ENCODE peak calls at places on chromosomes 7 and 10, in nine cellular contexts. K is NCI-H345; J is stimulated activated CD4-positive, alpha-beta T cell treated with anti-CD3 and anti-CD28 coated beads, Interleukin-2, amount 100 ng/mL, for 48 hours; O is memory B cell; R is dorsolateral prefrontal cortex; T is Calu3; Z is non-pigmented ciliary epithelial cell; V is fibroblast of mammary gland; S is keratinocyte. F is an unnamed sample.

GRCh38 chr10:21078410-21079329 is 181.6 kb upstream of the NEBL start:
- DNase-seq in K (peak), J (peak), O (no peak), R (peak), T (peak), Z (peak), V (peak), S (peak), F (peak)

GRCh38 chr7:87058739-87059524 is 522 bp downstream of the ELAPOR2 start:
- DNase-seq in K (peak), J (no peak), O (no peak), R (peak), T (no peak), Z (no peak), V (no peak), S (no peak), F (no peak)

GRCh38 chr7:54814401-54814800 is 55.4 kb upstream of the SEC61G start:
- DNase-seq in K (no peak), J (no peak), O (no peak), R (no peak), T (no peak), Z (no peak), V (no peak), S (no peak), F (no peak)

GRCh38 chr10:43471929-43472720 is 35.2 kb downstream of the ZNF487 start:
- DNase-seq in K (no peak), J (no peak), O (no peak), R (no peak), T (no peak), Z (no peak), V (no peak), S (no peak), F (no peak)

GRCh38 chr10:124033887-124034218 is 59.5 kb downstream of the CHST15 start:
- DNase-seq in K (no peak), J (no peak), O (no peak), R (no peak), T (no peak), Z (no peak), V (peak), S (no peak), F (no peak)

GRCh38 chr7:106504620-106505019 is 156.3 kb downstream of the CCDC71L start:
- DNase-seq in K (no peak), J (no peak), O (no peak), R (no peak), T (no peak), Z (no peak), V (peak), S (no peak), F (peak)

GRCh38 chr7:1668932-1669485 is 1.1 kb upstream of the ELFN1 start:
- DNase-seq in K (peak), J (no peak), O (no peak), R (peak), T (no peak), Z (no peak), V (no peak), S (no peak), F (peak)

GRCh38 chr7:1899201-1899600 is 229.1 kb downstream of the ELFN1 start:
- DNase-seq in K (no peak), J (no peak), O (no peak), R (no peak), T (no peak), Z (no peak), V (peak), S (no peak), F (peak)

GRCh38 chr7:80136276-80137045 is 1.8 kb downstream of the GNAI1 start:
- DNase-seq in K (peak), J (no peak), O (no peak), R (no peak), T (no peak), Z (no peak), V (peak), S (no peak), F (peak)

GRCh38 chr7:20327047-20327446 is 3.7 kb upstream of the ITGB8 start:
- DNase-seq in K (no peak), J (no peak), O (no peak), R (no peak), T (no peak), Z (no peak), V (peak), S (no peak), F (peak)

GRCh38 chr10:100847440-100847839 is 65.3 kb upstream of the SLF2 start:
- DNase-seq in K (no peak), J (peak), O (no peak), R (no peak), T (no peak), Z (no peak), V (peak), S (peak), F (peak)

GRCh38 chr10:117004627-117005453 is at the start of gene SHTN1:
- DNase-seq in K (peak), J (peak), O (peak), R (peak), T (peak), Z (no peak), V (peak), S (peak), F (peak)